ENCODE peak calls at places on chromosomes 7 and 10, in four cellular contexts. R, G, V and Y are unnamed samples.

GRCh38 chr10:43140414-43140813 is 2.2 kb downstream of the CSGALNACT2 start:
- DNase-seq in R (no peak), G (peak), V (peak), Y (peak)

GRCh38 chr7:158016171-158017087 is 571.2 kb downstream of the PTPRN2 start:
- DNase-seq in R (no peak), G (no peak), V (no peak), Y (no peak)

GRCh38 chr10:8453587-8453986 is 399.1 kb downstream of the GATA3 start:
- DNase-seq in R (no peak), G (peak), V (no peak), Y (no peak)

GRCh38 chr7:158572000-158572828 is 15.4 kb downstream of the PTPRN2 start:
- DNase-seq in R (no peak), G (no peak), V (no peak), Y (no peak)

GRCh38 chr10:73995035-73995358 is 2.9 kb upstream of the VCL start:
- DNase-seq in R (no peak), G (no peak), V (no peak), Y (no peak)

GRCh38 chr10:7523656-7524055 is 112.8 kb upstream of the SFMBT2 start:
- DNase-seq in R (no peak), G (no peak), V (no peak), Y (no peak)

GRCh38 chr7:28128608-28129007 is 52.0 kb downstream of the JAZF1 start:
- DNase-seq in R (no peak), G (peak), V (no peak), Y (peak)

GRCh38 chr7:133770863-133771492 is 356.2 kb upstream of the LRGUK start:
- DNase-seq in R (no peak), G (no peak), V (peak), Y (peak)

GRCh38 chr7:110839866-110840265 is 251.1 kb upstream of the LRRN3 start:
- DNase-seq in R (no peak), G (no peak), V (no peak), Y (peak)

GRCh38 chr10:23158370-23158769 is 33.7 kb upstream of the PTF1A start:
- DNase-seq in R (peak), G (peak), V (no peak), Y (peak)

GRCh38 chr7:131341690-131342089 is 14.0 kb downstream of the MKLN1 start:
- DNase-seq in R (no peak), G (no peak), V (no peak), Y (no peak)

GRCh38 chr10:12431453-12432101 is 82.2 kb downstream of the CAMK1D start:
- DNase-seq in R (no peak), G (no peak), V (no peak), Y (no peak)

GRCh38 chr10:75115137-75115536 is 3.7 kb downstream of the SAMD8 start:
- DNase-seq in R (no peak), G (no peak), V (no peak), Y (peak)

GRCh38 chr10:60350400-60350799 is 39.3 kb downstream of the ANK3 start:
- DNase-seq in R (no peak), G (no peak), V (no peak), Y (no peak)

GRCh38 chr7:46291064-46291463 is 370.0 kb upstream of the IGFBP3 start:
- DNase-seq in R (no peak), G (peak), V (peak), Y (peak)

GRCh38 chr7:157397751-157398691 is 61.2 kb downstream of the DNAJB6 start:
- DNase-seq in R (no peak), G (peak), V (no peak), Y (peak)

GRCh38 chr7:42678315-42678714 is 233.6 kb downstream of the C7orf25 start:
- DNase-seq in R (no peak), G (peak), V (peak), Y (no peak)